ENCODE peak calls at places on chromosomes 13 and 19, in ten cellular contexts. One of them, this sample, is unnamed.

GRCh38 chr13:84567848-84568247 is 685.6 kb upstream of the SLITRK1 start:
- DNase-seq in epithelial cell of esophagus: no peak
- DNase-seq in stimulated activated effector memory CD8-positive, alpha-beta T cell treated with anti-CD3 and anti-CD28 coated beads, Interleukin-12 subunit alpha, Interleukin-12 subunit beta, amount 100 ng/mL, for 72 hours: no peak
- DNase-seq in GM13977: no peak
- DNase-seq in activated CD4-positive, alpha-beta T cell treated with anti-CD3 and anti-CD28 coated beads, Interleukin-2, amount 10 ng/mL, durations not matched to agents 7 days and 5 days: no peak
- DNase-seq in stimulated activated CD8-positive, alpha-beta memory T cell treated with anti-CD3 and anti-CD28 coated beads, Interleukin-7, amount 100 ng/mL, for 1 hour: no peak
- DNase-seq in EL: no peak
- DNase-seq in KG1: no peak
- DNase-seq in SK-N-SH: no peak
- DNase-seq in posterior cingulate gyrus: no peak
- DNase-seq in this sample: no peak

GRCh38 chr19:21655540-21656126 is 111.7 kb downstream of the ZNF100 start:
- DNase-seq in KG1: no peak
- DNase-seq in activated CD4-positive, alpha-beta T cell treated with anti-CD3 and anti-CD28 coated beads, Interleukin-2, amount 10 ng/mL, durations not matched to agents 7 days and 5 days: no peak
- DNase-seq in GM13977: no peak
- DNase-seq in EL: no peak
- DNase-seq in posterior cingulate gyrus: no peak
- DNase-seq in epithelial cell of esophagus: no peak
- DNase-seq in stimulated activated CD8-positive, alpha-beta memory T cell treated with anti-CD3 and anti-CD28 coated beads, Interleukin-7, amount 100 ng/mL, for 1 hour: no peak
- DNase-seq in stimulated activated effector memory CD8-positive, alpha-beta T cell treated with anti-CD3 and anti-CD28 coated beads, Interleukin-12 subunit alpha, Interleukin-12 subunit beta, amount 100 ng/mL, for 72 hours: no peak
- DNase-seq in SK-N-SH: no peak
- DNase-seq in this sample: no peak

GRCh38 chr19:57648336-57649003 is 15.5 kb downstream of the ZNF211 start:
- DNase-seq in KG1: no peak
- DNase-seq in GM13977: no peak
- DNase-seq in activated CD4-positive, alpha-beta T cell treated with anti-CD3 and anti-CD28 coated beads, Interleukin-2, amount 10 ng/mL, durations not matched to agents 7 days and 5 days: no peak
- DNase-seq in stimulated activated effector memory CD8-positive, alpha-beta T cell treated with anti-CD3 and anti-CD28 coated beads, Interleukin-12 subunit alpha, Interleukin-12 subunit beta, amount 100 ng/mL, for 72 hours: no peak
- DNase-seq in stimulated activated CD8-positive, alpha-beta memory T cell treated with anti-CD3 and anti-CD28 coated beads, Interleukin-7, amount 100 ng/mL, for 1 hour: no peak
- DNase-seq in epithelial cell of esophagus: no peak
- DNase-seq in SK-N-SH: peak
- DNase-seq in posterior cingulate gyrus: no peak
- DNase-seq in EL: no peak
- DNase-seq in this sample: no peak

GRCh38 chr13:26133851-26134250 is 82.0 kb upstream of the SHISA2 start:
- DNase-seq in stimulated activated effector memory CD8-positive, alpha-beta T cell treated with anti-CD3 and anti-CD28 coated beads, Interleukin-12 subunit alpha, Interleukin-12 subunit beta, amount 100 ng/mL, for 72 hours: no peak
- DNase-seq in stimulated activated CD8-positive, alpha-beta memory T cell treated with anti-CD3 and anti-CD28 coated beads, Interleukin-7, amount 100 ng/mL, for 1 hour: no peak
- DNase-seq in EL: no peak
- DNase-seq in activated CD4-positive, alpha-beta T cell treated with anti-CD3 and anti-CD28 coated beads, Interleukin-2, amount 10 ng/mL, durations not matched to agents 7 days and 5 days: no peak
- DNase-seq in GM13977: no peak
- DNase-seq in epithelial cell of esophagus: no peak
- DNase-seq in SK-N-SH: no peak
- DNase-seq in KG1: no peak
- DNase-seq in posterior cingulate gyrus: no peak
- DNase-seq in this sample: no peak

GRCh38 chr13:114106526-114106925 is 25.9 kb downstream of the RASA3 start:
- DNase-seq in stimulated activated effector memory CD8-positive, alpha-beta T cell treated with anti-CD3 and anti-CD28 coated beads, Interleukin-12 subunit alpha, Interleukin-12 subunit beta, amount 100 ng/mL, for 72 hours: no peak
- DNase-seq in EL: no peak
- DNase-seq in epithelial cell of esophagus: no peak
- DNase-seq in GM13977: no peak
- DNase-seq in KG1: no peak
- DNase-seq in stimulated activated CD8-positive, alpha-beta memory T cell treated with anti-CD3 and anti-CD28 coated beads, Interleukin-7, amount 100 ng/mL, for 1 hour: no peak
- DNase-seq in SK-N-SH: no peak
- DNase-seq in activated CD4-positive, alpha-beta T cell treated with anti-CD3 and anti-CD28 coated beads, Interleukin-2, amount 10 ng/mL, durations not matched to agents 7 days and 5 days: no peak
- DNase-seq in posterior cingulate gyrus: peak
- DNase-seq in this sample: no peak

GRCh38 chr19:3249408-3249807 is 24.9 kb downstream of the CELF5 start:
- DNase-seq in SK-N-SH: peak
- DNase-seq in EL: no peak
- DNase-seq in activated CD4-positive, alpha-beta T cell treated with anti-CD3 and anti-CD28 coated beads, Interleukin-2, amount 10 ng/mL, durations not matched to agents 7 days and 5 days: no peak
- DNase-seq in stimulated activated effector memory CD8-positive, alpha-beta T cell treated with anti-CD3 and anti-CD28 coated beads, Interleukin-12 subunit alpha, Interleukin-12 subunit beta, amount 100 ng/mL, for 72 hours: no peak
- DNase-seq in KG1: no peak
- DNase-seq in stimulated activated CD8-positive, alpha-beta memory T cell treated with anti-CD3 and anti-CD28 coated beads, Interleukin-7, amount 100 ng/mL, for 1 hour: no peak
- DNase-seq in posterior cingulate gyrus: no peak
- DNase-seq in GM13977: no peak
- DNase-seq in epithelial cell of esophagus: no peak
- DNase-seq in this sample: no peak

GRCh38 chr13:44306401-44307192 is 67.0 kb upstream of the SERP2 start:
- DNase-seq in activated CD4-positive, alpha-beta T cell treated with anti-CD3 and anti-CD28 coated beads, Interleukin-2, amount 10 ng/mL, durations not matched to agents 7 days and 5 days: no peak
- DNase-seq in SK-N-SH: no peak
- DNase-seq in EL: peak
- DNase-seq in GM13977: no peak
- DNase-seq in stimulated activated CD8-positive, alpha-beta memory T cell treated with anti-CD3 and anti-CD28 coated beads, Interleukin-7, amount 100 ng/mL, for 1 hour: no peak
- DNase-seq in KG1: no peak
- DNase-seq in posterior cingulate gyrus: no peak
- DNase-seq in epithelial cell of esophagus: peak
- DNase-seq in stimulated activated effector memory CD8-positive, alpha-beta T cell treated with anti-CD3 and anti-CD28 coated beads, Interleukin-12 subunit alpha, Interleukin-12 subunit beta, amount 100 ng/mL, for 72 hours: no peak
- DNase-seq in this sample: peak

GRCh38 chr19:35902870-35903475 is 644 bp downstream of the HCST start:
- DNase-seq in stimulated activated CD8-positive, alpha-beta memory T cell treated with anti-CD3 and anti-CD28 coated beads, Interleukin-7, amount 100 ng/mL, for 1 hour: no peak
- DNase-seq in SK-N-SH: no peak
- DNase-seq in EL: no peak
- DNase-seq in epithelial cell of esophagus: no peak
- DNase-seq in KG1: no peak
- DNase-seq in stimulated activated effector memory CD8-positive, alpha-beta T cell treated with anti-CD3 and anti-CD28 coated beads, Interleukin-12 subunit alpha, Interleukin-12 subunit beta, amount 100 ng/mL, for 72 hours: no peak
- DNase-seq in GM13977: no peak
- DNase-seq in activated CD4-positive, alpha-beta T cell treated with anti-CD3 and anti-CD28 coated beads, Interleukin-2, amount 10 ng/mL, durations not matched to agents 7 days and 5 days: no peak
- DNase-seq in posterior cingulate gyrus: no peak
- DNase-seq in this sample: no peak

GRCh38 chr19:56597696-56598095 is 2.6 kb downstream of the ZNF71 start:
- DNase-seq in posterior cingulate gyrus: no peak
- DNase-seq in epithelial cell of esophagus: no peak
- DNase-seq in EL: peak
- DNase-seq in SK-N-SH: no peak
- DNase-seq in stimulated activated effector memory CD8-positive, alpha-beta T cell treated with anti-CD3 and anti-CD28 coated beads, Interleukin-12 subunit alpha, Interleukin-12 subunit beta, amount 100 ng/mL, for 72 hours: no peak
- DNase-seq in stimulated activated CD8-positive, alpha-beta memory T cell treated with anti-CD3 and anti-CD28 coated beads, Interleukin-7, amount 100 ng/mL, for 1 hour: no peak
- DNase-seq in activated CD4-positive, alpha-beta T cell treated with anti-CD3 and anti-CD28 coated beads, Interleukin-2, amount 10 ng/mL, durations not matched to agents 7 days and 5 days: no peak
- DNase-seq in GM13977: no peak
- DNase-seq in KG1: no peak
- DNase-seq in this sample: no peak

GRCh38 chr19:18322318-18322758 is 538 bp downstream of the LSM4 start:
- DNase-seq in GM13977: peak
- DNase-seq in stimulated activated effector memory CD8-positive, alpha-beta T cell treated with anti-CD3 and anti-CD28 coated beads, Interleukin-12 subunit alpha, Interleukin-12 subunit beta, amount 100 ng/mL, for 72 hours: no peak
- DNase-seq in EL: peak
- DNase-seq in stimulated activated CD8-positive, alpha-beta memory T cell treated with anti-CD3 and anti-CD28 coated beads, Interleukin-7, amount 100 ng/mL, for 1 hour: no peak
- DNase-seq in posterior cingulate gyrus: no peak
- DNase-seq in epithelial cell of esophagus: peak
- DNase-seq in activated CD4-positive, alpha-beta T cell treated with anti-CD3 and anti-CD28 coated beads, Interleukin-2, amount 10 ng/mL, durations not matched to agents 7 days and 5 days: peak
- DNase-seq in SK-N-SH: peak
- DNase-seq in KG1: peak
- DNase-seq in this sample: peak

GRCh38 chr19:46660008-46660517 is 919 bp downstream of the DACT3 start:
- DNase-seq in posterior cingulate gyrus: no peak
- DNase-seq in activated CD4-positive, alpha-beta T cell treated with anti-CD3 and anti-CD28 coated beads, Interleukin-2, amount 10 ng/mL, durations not matched to agents 7 days and 5 days: no peak
- DNase-seq in EL: no peak
- DNase-seq in SK-N-SH: peak
- DNase-seq in stimulated activated effector memory CD8-positive, alpha-beta T cell treated with anti-CD3 and anti-CD28 coated beads, Interleukin-12 subunit alpha, Interleukin-12 subunit beta, amount 100 ng/mL, for 72 hours: no peak
- DNase-seq in KG1: no peak
- DNase-seq in epithelial cell of esophagus: no peak
- DNase-seq in stimulated activated CD8-positive, alpha-beta memory T cell treated with anti-CD3 and anti-CD28 coated beads, Interleukin-7, amount 100 ng/mL, for 1 hour: no peak
- DNase-seq in GM13977: no peak
- DNase-seq in this sample: no peak

GRCh38 chr13:51821666-51822065 is 17.7 kb upstream of the DHRS12 start:
- DNase-seq in epithelial cell of esophagus: no peak
- DNase-seq in stimulated activated effector memory CD8-positive, alpha-beta T cell treated with anti-CD3 and anti-CD28 coated beads, Interleukin-12 subunit alpha, Interleukin-12 subunit beta, amount 100 ng/mL, for 72 hours: no peak
- DNase-seq in posterior cingulate gyrus: no peak
- DNase-seq in activated CD4-positive, alpha-beta T cell treated with anti-CD3 and anti-CD28 coated beads, Interleukin-2, amount 10 ng/mL, durations not matched to agents 7 days and 5 days: peak
- DNase-seq in EL: no peak
- DNase-seq in KG1: no peak
- DNase-seq in GM13977: no peak
- DNase-seq in stimulated activated CD8-positive, alpha-beta memory T cell treated with anti-CD3 and anti-CD28 coated beads, Interleukin-7, amount 100 ng/mL, for 1 hour: no peak
- DNase-seq in SK-N-SH: no peak
- DNase-seq in this sample: no peak

GRCh38 chr19:9865732-9866627 is 30.9 kb downstream of the PIN1 start:
- DNase-seq in activated CD4-positive, alpha-beta T cell treated with anti-CD3 and anti-CD28 coated beads, Interleukin-2, amount 10 ng/mL, durations not matched to agents 7 days and 5 days: peak
- DNase-seq in epithelial cell of esophagus: no peak
- DNase-seq in SK-N-SH: no peak
- DNase-seq in posterior cingulate gyrus: no peak
- DNase-seq in EL: no peak
- DNase-seq in KG1: no peak
- DNase-seq in GM13977: no peak
- DNase-seq in stimulated activated CD8-positive, alpha-beta memory T cell treated with anti-CD3 and anti-CD28 coated beads, Interleukin-7, amount 100 ng/mL, for 1 hour: no peak
- DNase-seq in stimulated activated effector memory CD8-positive, alpha-beta T cell treated with anti-CD3 and anti-CD28 coated beads, Interleukin-12 subunit alpha, Interleukin-12 subunit beta, amount 100 ng/mL, for 72 hours: no peak
- DNase-seq in this sample: no peak

GRCh38 chr13:50386527-50387123 is 371.4 kb downstream of the KCNRG start:
- DNase-seq in SK-N-SH: no peak
- DNase-seq in epithelial cell of esophagus: no peak
- DNase-seq in stimulated activated CD8-positive, alpha-beta memory T cell treated with anti-CD3 and anti-CD28 coated beads, Interleukin-7, amount 100 ng/mL, for 1 hour: no peak
- DNase-seq in activated CD4-positive, alpha-beta T cell treated with anti-CD3 and anti-CD28 coated beads, Interleukin-2, amount 10 ng/mL, durations not matched to agents 7 days and 5 days: no peak
- DNase-seq in posterior cingulate gyrus: no peak
- DNase-seq in KG1: no peak
- DNase-seq in GM13977: no peak
- DNase-seq in EL: peak
- DNase-seq in stimulated activated effector memory CD8-positive, alpha-beta T cell treated with anti-CD3 and anti-CD28 coated beads, Interleukin-12 subunit alpha, Interleukin-12 subunit beta, amount 100 ng/mL, for 72 hours: no peak
- DNase-seq in this sample: no peak

GRCh38 chr19:12749938-12750521 is 1.6 kb upstream of the BEST2 start:
- DNase-seq in activated CD4-positive, alpha-beta T cell treated with anti-CD3 and anti-CD28 coated beads, Interleukin-2, amount 10 ng/mL, durations not matched to agents 7 days and 5 days: no peak
- DNase-seq in EL: peak
- DNase-seq in stimulated activated effector memory CD8-positive, alpha-beta T cell treated with anti-CD3 and anti-CD28 coated beads, Interleukin-12 subunit alpha, Interleukin-12 subunit beta, amount 100 ng/mL, for 72 hours: no peak
- DNase-seq in epithelial cell of esophagus: peak
- DNase-seq in KG1: no peak
- DNase-seq in SK-N-SH: peak
- DNase-seq in posterior cingulate gyrus: no peak
- DNase-seq in GM13977: no peak
- DNase-seq in stimulated activated CD8-positive, alpha-beta memory T cell treated with anti-CD3 and anti-CD28 coated beads, Interleukin-7, amount 100 ng/mL, for 1 hour: no peak
- DNase-seq in this sample: peak

GRCh38 chr13:108877300-108877699 is 247.9 kb downstream of the MYO16 start:
- DNase-seq in stimulated activated CD8-positive, alpha-beta memory T cell treated with anti-CD3 and anti-CD28 coated beads, Interleukin-7, amount 100 ng/mL, for 1 hour: no peak
- DNase-seq in GM13977: no peak
- DNase-seq in stimulated activated effector memory CD8-positive, alpha-beta T cell treated with anti-CD3 and anti-CD28 coated beads, Interleukin-12 subunit alpha, Interleukin-12 subunit beta, amount 100 ng/mL, for 72 hours: no peak
- DNase-seq in EL: peak
- DNase-seq in epithelial cell of esophagus: peak
- DNase-seq in SK-N-SH: no peak
- DNase-seq in activated CD4-positive, alpha-beta T cell treated with anti-CD3 and anti-CD28 coated beads, Interleukin-2, amount 10 ng/mL, durations not matched to agents 7 days and 5 days: no peak
- DNase-seq in posterior cingulate gyrus: no peak
- DNase-seq in KG1: no peak
- DNase-seq in this sample: peak

GRCh38 chr13:39148513-39148961 is 110.3 kb downstream of the NHLRC3 start:
- DNase-seq in posterior cingulate gyrus: no peak
- DNase-seq in KG1: no peak
- DNase-seq in EL: peak
- DNase-seq in activated CD4-positive, alpha-beta T cell treated with anti-CD3 and anti-CD28 coated beads, Interleukin-2, amount 10 ng/mL, durations not matched to agents 7 days and 5 days: no peak
- DNase-seq in stimulated activated CD8-positive, alpha-beta memory T cell treated with anti-CD3 and anti-CD28 coated beads, Interleukin-7, amount 100 ng/mL, for 1 hour: no peak
- DNase-seq in epithelial cell of esophagus: peak
- DNase-seq in GM13977: no peak
- DNase-seq in SK-N-SH: no peak
- DNase-seq in stimulated activated effector memory CD8-positive, alpha-beta T cell treated with anti-CD3 and anti-CD28 coated beads, Interleukin-12 subunit alpha, Interleukin-12 subunit beta, amount 100 ng/mL, for 72 hours: no peak
- DNase-seq in this sample: peak

GRCh38 chr13:75699062-75699461 is 62.9 kb downstream of the LMO7 start:
- DNase-seq in SK-N-SH: no peak
- DNase-seq in posterior cingulate gyrus: no peak
- DNase-seq in stimulated activated CD8-positive, alpha-beta memory T cell treated with anti-CD3 and anti-CD28 coated beads, Interleukin-7, amount 100 ng/mL, for 1 hour: no peak
- DNase-seq in KG1: no peak
- DNase-seq in stimulated activated effector memory CD8-positive, alpha-beta T cell treated with anti-CD3 and anti-CD28 coated beads, Interleukin-12 subunit alpha, Interleukin-12 subunit beta, amount 100 ng/mL, for 72 hours: no peak
- DNase-seq in activated CD4-positive, alpha-beta T cell treated with anti-CD3 and anti-CD28 coated beads, Interleukin-2, amount 10 ng/mL, durations not matched to agents 7 days and 5 days: no peak
- DNase-seq in epithelial cell of esophagus: no peak
- DNase-seq in EL: no peak
- DNase-seq in GM13977: no peak
- DNase-seq in this sample: no peak

GRCh38 chr13:39571502-39572092 is 31.4 kb downstream of the LHFPL6 start:
- DNase-seq in GM13977: no peak
- DNase-seq in activated CD4-positive, alpha-beta T cell treated with anti-CD3 and anti-CD28 coated beads, Interleukin-2, amount 10 ng/mL, durations not matched to agents 7 days and 5 days: no peak
- DNase-seq in posterior cingulate gyrus: no peak
- DNase-seq in stimulated activated CD8-positive, alpha-beta memory T cell treated with anti-CD3 and anti-CD28 coated beads, Interleukin-7, amount 100 ng/mL, for 1 hour: no peak
- DNase-seq in epithelial cell of esophagus: no peak
- DNase-seq in stimulated activated effector memory CD8-positive, alpha-beta T cell treated with anti-CD3 and anti-CD28 coated beads, Interleukin-12 subunit alpha, Interleukin-12 subunit beta, amount 100 ng/mL, for 72 hours: no peak
- DNase-seq in KG1: no peak
- DNase-seq in EL: no peak
- DNase-seq in SK-N-SH: no peak
- DNase-seq in this sample: no peak

This sample was measured in kidney tubule cell.